ENCODE peak calls at places on chromosomes 12 and 14, in nine cellular contexts. J, Y, Z, R, P, T, H, E and I are unnamed samples.

GRCh38 chr12:61018571-61018970 is 1241.6 kb upstream of the USP15 start:
- DNase-seq in J (no peak), Y (no peak), Z (no peak), R (no peak), P (no peak), T (no peak), H (no peak), E (no peak), I (no peak)

GRCh38 chr12:43148711-43149110 is 403.3 kb downstream of the ADAMTS20 start:
- DNase-seq in J (peak), Y (no peak), Z (no peak), R (no peak), P (no peak), T (no peak), H (no peak), E (no peak), I (no peak)

GRCh38 chr12:91874086-91874865 is 271.4 kb downstream of the BTG1 start:
- DNase-seq in J (no peak), Y (no peak), Z (no peak), R (no peak), P (no peak), T (no peak), H (no peak), E (no peak), I (no peak)

GRCh38 chr12:108532061-108532848 is 17.2 kb downstream of the FICD start:
- DNase-seq in J (no peak), Y (no peak), Z (no peak), R (no peak), P (no peak), T (no peak), H (no peak), E (no peak), I (no peak)

GRCh38 chr12:597926-598568 is 65.2 kb downstream of the NINJ2 start:
- DNase-seq in J (no peak), Y (no peak), Z (no peak), R (no peak), P (no peak), T (no peak), H (no peak), E (no peak), I (no peak)

GRCh38 chr12:40172879-40173278 is 51.9 kb upstream of the LRRK2 start:
- DNase-seq in J (no peak), Y (no peak), Z (no peak), R (no peak), P (no peak), T (no peak), H (no peak), E (no peak), I (no peak)

GRCh38 chr14:22390195-22390594 is 198.8 kb downstream of the DAD1 start:
- DNase-seq in J (peak), Y (no peak), Z (no peak), R (no peak), P (no peak), T (no peak), H (no peak), E (no peak), I (no peak)

GRCh38 chr12:57616383-57617101 is 5.3 kb downstream of the ARHGEF25 start:
- DNase-seq in J (peak), Y (no peak), Z (peak), R (no peak), P (no peak), T (no peak), H (no peak), E (no peak), I (peak)

GRCh38 chr12:54421175-54421872 is 2.3 kb upstream of the ITGA5 start:
- DNase-seq in J (peak), Y (peak), Z (no peak), R (no peak), P (peak), T (no peak), H (no peak), E (no peak), I (no peak)

GRCh38 chr12:2412305-2412643 is 359.5 kb downstream of the CACNA1C start:
- DNase-seq in J (no peak), Y (no peak), Z (no peak), R (no peak), P (peak), T (no peak), H (no peak), E (peak), I (no peak)

GRCh38 chr12:98456583-98457573 is 58.5 kb upstream of the TMPO start:
- DNase-seq in J (peak), Y (peak), Z (peak), R (no peak), P (peak), T (no peak), H (peak), E (peak), I (no peak)

GRCh38 chr12:120381752-120382419 is 12.9 kb upstream of the MSI1 start:
- DNase-seq in J (peak), Y (no peak), Z (no peak), R (no peak), P (no peak), T (no peak), H (peak), E (no peak), I (no peak)

GRCh38 chr12:386651-387050 is 2.5 kb downstream of the KDM5A start:
- DNase-seq in J (peak), Y (no peak), Z (no peak), R (no peak), P (no peak), T (no peak), H (no peak), E (no peak), I (no peak)

GRCh38 chr12:34404377-34405285 is 382.3 kb downstream of the ALG10 start:
- DNase-seq in J (no peak), Y (peak), Z (no peak), R (no peak), P (peak), T (no peak), H (peak), E (peak), I (peak)

GRCh38 chr12:82650627-82651337 is 35.9 kb upstream of the TMTC2 start:
- DNase-seq in J (peak), Y (no peak), Z (no peak), R (peak), P (no peak), T (no peak), H (peak), E (no peak), I (no peak)

GRCh38 chr12:76266797-76267196 is 81.4 kb downstream of the BBS10 start:
- DNase-seq in J (peak), Y (peak), Z (peak), R (peak), P (no peak), T (no peak), H (peak), E (no peak), I (no peak)

GRCh38 chr12:2586159-2587035 is 208.4 kb upstream of the FKBP4 start:
- DNase-seq in J (peak), Y (no peak), Z (no peak), R (no peak), P (peak), T (no peak), H (no peak), E (no peak), I (no peak)

GRCh38 chr14:28744126-28744525 is 22.5 kb upstream of the FOXG1 start:
- DNase-seq in J (no peak), Y (no peak), Z (no peak), R (no peak), P (no peak), T (no peak), H (no peak), E (no peak), I (no peak)

GRCh38 chr14:96090441-96091148 is 51.4 kb downstream of the C14orf132 start:
- DNase-seq in J (peak), Y (peak), Z (peak), R (no peak), P (peak), T (no peak), H (peak), E (peak), I (peak)